ENCODE peak calls at places on chromosomes 11 and 22, in eight cellular contexts. One of them, this sample, is unnamed.

GRCh38 chr11:29656557-29656956 is 360.3 kb downstream of the KCNA4 start:
- DNase-seq in mammary epithelial cell: no peak
- DNase-seq in HCT116: no peak
- DNase-seq in fibroblast of the aortic adventitia: no peak
- DNase-seq in dorsolateral prefrontal cortex: no peak
- DNase-seq in CD8-positive, alpha-beta T cell: no peak
- DNase-seq in psoas muscle: no peak
- DNase-seq in CD4-positive, CD25-positive, alpha-beta regulatory T cell: no peak
- DNase-seq in this sample: no peak

GRCh38 chr11:35035894-35036408 is 103.0 kb upstream of the CD44 start:
- DNase-seq in mammary epithelial cell: peak; percentile 95
- DNase-seq in HCT116: no peak
- DNase-seq in fibroblast of the aortic adventitia: peak; percentile 99
- DNase-seq in dorsolateral prefrontal cortex: no peak
- DNase-seq in CD8-positive, alpha-beta T cell: no peak
- DNase-seq in psoas muscle: no peak
- DNase-seq in CD4-positive, CD25-positive, alpha-beta regulatory T cell: no peak
- DNase-seq in this sample: peak; percentile 63

GRCh38 chr22:29030618-29031235 is 30.9 kb downstream of the C22orf31 start:
- DNase-seq in mammary epithelial cell: peak; percentile 87
- DNase-seq in HCT116: peak; percentile 89
- DNase-seq in fibroblast of the aortic adventitia: peak; percentile 77
- DNase-seq in dorsolateral prefrontal cortex: no peak
- DNase-seq in CD8-positive, alpha-beta T cell: no peak
- DNase-seq in psoas muscle: peak; percentile 83
- DNase-seq in CD4-positive, CD25-positive, alpha-beta regulatory T cell: no peak
- DNase-seq in this sample: peak; percentile 62

GRCh38 chr11:78549624-78550409 is 24.8 kb downstream of the NARS2 start:
- DNase-seq in mammary epithelial cell: no peak
- DNase-seq in HCT116: no peak
- DNase-seq in fibroblast of the aortic adventitia: no peak
- DNase-seq in dorsolateral prefrontal cortex: no peak
- DNase-seq in CD8-positive, alpha-beta T cell: no peak
- DNase-seq in psoas muscle: no peak
- DNase-seq in CD4-positive, CD25-positive, alpha-beta regulatory T cell: no peak
- DNase-seq in this sample: no peak

GRCh38 chr11:101718406-101718805 is 134.6 kb upstream of the TRPC6 start:
- DNase-seq in mammary epithelial cell: peak; percentile 59
- DNase-seq in HCT116: no peak
- DNase-seq in fibroblast of the aortic adventitia: no peak
- DNase-seq in dorsolateral prefrontal cortex: no peak
- DNase-seq in CD8-positive, alpha-beta T cell: no peak
- DNase-seq in psoas muscle: no peak
- DNase-seq in CD4-positive, CD25-positive, alpha-beta regulatory T cell: no peak
- DNase-seq in this sample: no peak

GRCh38 chr22:37747090-37747714 is 50.4 kb downstream of the TRIOBP start:
- DNase-seq in mammary epithelial cell: peak; percentile 56
- DNase-seq in HCT116: no peak
- DNase-seq in fibroblast of the aortic adventitia: peak; percentile 48
- DNase-seq in dorsolateral prefrontal cortex: no peak
- DNase-seq in CD8-positive, alpha-beta T cell: no peak
- DNase-seq in psoas muscle: no peak
- DNase-seq in CD4-positive, CD25-positive, alpha-beta regulatory T cell: peak; percentile 19
- DNase-seq in this sample: no peak

GRCh38 chr11:6440906-6441358 is at the start of gene HPX:
- DNase-seq in mammary epithelial cell: no peak
- DNase-seq in HCT116: no peak
- DNase-seq in fibroblast of the aortic adventitia: no peak
- DNase-seq in dorsolateral prefrontal cortex: no peak
- DNase-seq in CD8-positive, alpha-beta T cell: no peak
- DNase-seq in psoas muscle: no peak
- DNase-seq in CD4-positive, CD25-positive, alpha-beta regulatory T cell: no peak
- DNase-seq in this sample: no peak

GRCh38 chr11:2077061-2077802 is 62.0 kb downstream of the IGF2 start:
- DNase-seq in mammary epithelial cell: peak; percentile 94
- DNase-seq in HCT116: no peak
- DNase-seq in fibroblast of the aortic adventitia: peak; percentile 22
- DNase-seq in dorsolateral prefrontal cortex: no peak
- DNase-seq in CD8-positive, alpha-beta T cell: no peak
- DNase-seq in psoas muscle: no peak
- DNase-seq in CD4-positive, CD25-positive, alpha-beta regulatory T cell: peak; percentile 40
- DNase-seq in this sample: no peak

GRCh38 chr11:20355221-20356219 is 8.0 kb upstream of the HTATIP2 start:
- DNase-seq in mammary epithelial cell: peak; percentile 42
- DNase-seq in HCT116: peak; percentile 54
- DNase-seq in fibroblast of the aortic adventitia: peak; percentile 62
- DNase-seq in dorsolateral prefrontal cortex: peak; percentile 55
- DNase-seq in CD8-positive, alpha-beta T cell: no peak
- DNase-seq in psoas muscle: no peak
- DNase-seq in CD4-positive, CD25-positive, alpha-beta regulatory T cell: peak; percentile 67
- DNase-seq in this sample: no peak

GRCh38 chr11:10693509-10694071 is at the start of gene IRAG1:
- DNase-seq in mammary epithelial cell: no peak
- DNase-seq in HCT116: no peak
- DNase-seq in fibroblast of the aortic adventitia: peak; percentile 70
- DNase-seq in dorsolateral prefrontal cortex: no peak
- DNase-seq in CD8-positive, alpha-beta T cell: no peak
- DNase-seq in psoas muscle: peak; percentile 69
- DNase-seq in CD4-positive, CD25-positive, alpha-beta regulatory T cell: no peak
- DNase-seq in this sample: no peak

GRCh38 chr11:33557201-33557600 is 143.4 kb downstream of the C11orf91 start:
- DNase-seq in mammary epithelial cell: peak; percentile 92
- DNase-seq in HCT116: no peak
- DNase-seq in fibroblast of the aortic adventitia: peak; percentile 79
- DNase-seq in dorsolateral prefrontal cortex: no peak
- DNase-seq in CD8-positive, alpha-beta T cell: no peak
- DNase-seq in psoas muscle: no peak
- DNase-seq in CD4-positive, CD25-positive, alpha-beta regulatory T cell: no peak
- DNase-seq in this sample: no peak

GRCh38 chr22:46766611-46767010 is 4.2 kb downstream of the TBC1D22A start:
- DNase-seq in mammary epithelial cell: no peak
- DNase-seq in HCT116: no peak
- DNase-seq in fibroblast of the aortic adventitia: no peak
- DNase-seq in dorsolateral prefrontal cortex: no peak
- DNase-seq in CD8-positive, alpha-beta T cell: no peak
- DNase-seq in psoas muscle: no peak
- DNase-seq in CD4-positive, CD25-positive, alpha-beta regulatory T cell: no peak
- DNase-seq in this sample: no peak

GRCh38 chr11:76825726-76826396 is 34.9 kb upstream of the ACER3 start:
- DNase-seq in mammary epithelial cell: no peak
- DNase-seq in HCT116: no peak
- DNase-seq in fibroblast of the aortic adventitia: no peak
- DNase-seq in dorsolateral prefrontal cortex: no peak
- DNase-seq in CD8-positive, alpha-beta T cell: no peak
- DNase-seq in psoas muscle: no peak
- DNase-seq in CD4-positive, CD25-positive, alpha-beta regulatory T cell: peak; percentile 34
- DNase-seq in this sample: no peak

GRCh38 chr22:27431896-27432295 is 369.7 kb downstream of the MN1 start:
- DNase-seq in mammary epithelial cell: peak; percentile 22
- DNase-seq in HCT116: no peak
- DNase-seq in fibroblast of the aortic adventitia: peak; percentile 13
- DNase-seq in dorsolateral prefrontal cortex: no peak
- DNase-seq in CD8-positive, alpha-beta T cell: no peak
- DNase-seq in psoas muscle: no peak
- DNase-seq in CD4-positive, CD25-positive, alpha-beta regulatory T cell: no peak
- DNase-seq in this sample: no peak

GRCh38 chr11:88482871-88483301 is 145.3 kb upstream of the CTSC start:
- DNase-seq in mammary epithelial cell: peak; percentile 42
- DNase-seq in HCT116: no peak
- DNase-seq in fibroblast of the aortic adventitia: peak; percentile 17
- DNase-seq in dorsolateral prefrontal cortex: no peak
- DNase-seq in CD8-positive, alpha-beta T cell: no peak
- DNase-seq in psoas muscle: no peak
- DNase-seq in CD4-positive, CD25-positive, alpha-beta regulatory T cell: no peak
- DNase-seq in this sample: no peak

GRCh38 chr22:50599816-50600454 is 658 bp upstream of the MAPK8IP2 start:
- DNase-seq in mammary epithelial cell: peak; percentile 8
- DNase-seq in HCT116: no peak
- DNase-seq in fibroblast of the aortic adventitia: peak; percentile 18
- DNase-seq in dorsolateral prefrontal cortex: no peak
- DNase-seq in CD8-positive, alpha-beta T cell: peak; percentile 76
- DNase-seq in psoas muscle: no peak
- DNase-seq in CD4-positive, CD25-positive, alpha-beta regulatory T cell: peak; percentile 23
- DNase-seq in this sample: no peak

GRCh38 chr11:125624756-125625213 is at the start of gene CHEK1:
- DNase-seq in mammary epithelial cell: no peak
- DNase-seq in HCT116: no peak
- DNase-seq in fibroblast of the aortic adventitia: no peak
- DNase-seq in dorsolateral prefrontal cortex: peak; percentile 27
- DNase-seq in CD8-positive, alpha-beta T cell: no peak
- DNase-seq in psoas muscle: peak; percentile 47
- DNase-seq in CD4-positive, CD25-positive, alpha-beta regulatory T cell: no peak
- DNase-seq in this sample: no peak

GRCh38 chr11:9001736-9002135 is 2.1 kb downstream of the NRIP3 start:
- DNase-seq in mammary epithelial cell: peak; percentile 87
- DNase-seq in HCT116: peak; percentile 15
- DNase-seq in fibroblast of the aortic adventitia: peak; percentile 71
- DNase-seq in dorsolateral prefrontal cortex: no peak
- DNase-seq in CD8-positive, alpha-beta T cell: no peak
- DNase-seq in psoas muscle: no peak
- DNase-seq in CD4-positive, CD25-positive, alpha-beta regulatory T cell: peak; percentile 48
- DNase-seq in this sample: no peak

GRCh38 chr11:73159981-73160777 is 18.1 kb upstream of the FCHSD2 start:
- DNase-seq in mammary epithelial cell: no peak
- DNase-seq in HCT116: no peak
- DNase-seq in fibroblast of the aortic adventitia: no peak
- DNase-seq in dorsolateral prefrontal cortex: no peak
- DNase-seq in CD8-positive, alpha-beta T cell: no peak
- DNase-seq in psoas muscle: no peak
- DNase-seq in CD4-positive, CD25-positive, alpha-beta regulatory T cell: no peak
- DNase-seq in this sample: no peak

GRCh38 chr11:62716816-62717215 is 9.3 kb downstream of the GNG3 start:
- DNase-seq in mammary epithelial cell: no peak
- DNase-seq in HCT116: no peak
- DNase-seq in fibroblast of the aortic adventitia: no peak
- DNase-seq in dorsolateral prefrontal cortex: peak; percentile 24
- DNase-seq in CD8-positive, alpha-beta T cell: no peak
- DNase-seq in psoas muscle: no peak
- DNase-seq in CD4-positive, CD25-positive, alpha-beta regulatory T cell: no peak
- DNase-seq in this sample: no peak

GRCh38 chr22:25402501-25403283 is 161.8 kb upstream of the GRK3 start:
- DNase-seq in mammary epithelial cell: peak; percentile 34
- DNase-seq in HCT116: no peak
- DNase-seq in fibroblast of the aortic adventitia: peak; percentile 44
- DNase-seq in dorsolateral prefrontal cortex: no peak
- DNase-seq in CD8-positive, alpha-beta T cell: no peak
- DNase-seq in psoas muscle: no peak
- DNase-seq in CD4-positive, CD25-positive, alpha-beta regulatory T cell: no peak
- DNase-seq in this sample: no peak

GRCh38 chr11:80024119-80024518 is 583.3 kb upstream of the TENM4 start:
- DNase-seq in mammary epithelial cell: no peak
- DNase-seq in HCT116: no peak
- DNase-seq in fibroblast of the aortic adventitia: no peak
- DNase-seq in dorsolateral prefrontal cortex: no peak
- DNase-seq in CD8-positive, alpha-beta T cell: no peak
- DNase-seq in psoas muscle: no peak
- DNase-seq in CD4-positive, CD25-positive, alpha-beta regulatory T cell: no peak
- DNase-seq in this sample: no peak

GRCh38 chr11:134527382-134528243 is 115.6 kb upstream of the B3GAT1 start:
- DNase-seq in mammary epithelial cell: no peak
- DNase-seq in HCT116: no peak
- DNase-seq in fibroblast of the aortic adventitia: no peak
- DNase-seq in dorsolateral prefrontal cortex: peak; percentile 21
- DNase-seq in CD8-positive, alpha-beta T cell: peak; percentile 34
- DNase-seq in psoas muscle: no peak
- DNase-seq in CD4-positive, CD25-positive, alpha-beta regulatory T cell: no peak
- DNase-seq in this sample: no peak

GRCh38 chr11:19832166-19832750 is 119.6 kb downstream of the NAV2 start:
- DNase-seq in mammary epithelial cell: no peak
- DNase-seq in HCT116: no peak
- DNase-seq in fibroblast of the aortic adventitia: no peak
- DNase-seq in dorsolateral prefrontal cortex: peak; percentile 38
- DNase-seq in CD8-positive, alpha-beta T cell: no peak
- DNase-seq in psoas muscle: no peak
- DNase-seq in CD4-positive, CD25-positive, alpha-beta regulatory T cell: no peak
- DNase-seq in this sample: no peak

GRCh38 chr11:48063424-48063978 is 83.1 kb downstream of the PTPRJ start:
- DNase-seq in mammary epithelial cell: peak; percentile 29
- DNase-seq in HCT116: peak; percentile 13
- DNase-seq in fibroblast of the aortic adventitia: peak; percentile 99
- DNase-seq in dorsolateral prefrontal cortex: no peak
- DNase-seq in CD8-positive, alpha-beta T cell: no peak
- DNase-seq in psoas muscle: no peak
- DNase-seq in CD4-positive, CD25-positive, alpha-beta regulatory T cell: no peak
- DNase-seq in this sample: peak; percentile 78

GRCh38 chr11:14418801-14419417 is 59.9 kb upstream of the RRAS2 start:
- DNase-seq in mammary epithelial cell: no peak
- DNase-seq in HCT116: peak; percentile 48
- DNase-seq in fibroblast of the aortic adventitia: no peak
- DNase-seq in dorsolateral prefrontal cortex: no peak
- DNase-seq in CD8-positive, alpha-beta T cell: no peak
- DNase-seq in psoas muscle: no peak
- DNase-seq in CD4-positive, CD25-positive, alpha-beta regulatory T cell: no peak
- DNase-seq in this sample: no peak

GRCh38 chr11:11992257-11992690 is 16.2 kb downstream of the DKK3 start:
- DNase-seq in mammary epithelial cell: peak; percentile 62
- DNase-seq in HCT116: no peak
- DNase-seq in fibroblast of the aortic adventitia: no peak
- DNase-seq in dorsolateral prefrontal cortex: no peak
- DNase-seq in CD8-positive, alpha-beta T cell: no peak
- DNase-seq in psoas muscle: no peak
- DNase-seq in CD4-positive, CD25-positive, alpha-beta regulatory T cell: no peak
- DNase-seq in this sample: no peak

GRCh38 chr22:33906475-33906874 is 13.8 kb downstream of the LARGE1 start:
- DNase-seq in mammary epithelial cell: no peak
- DNase-seq in HCT116: no peak
- DNase-seq in fibroblast of the aortic adventitia: no peak
- DNase-seq in dorsolateral prefrontal cortex: no peak
- DNase-seq in CD8-positive, alpha-beta T cell: no peak
- DNase-seq in psoas muscle: no peak
- DNase-seq in CD4-positive, CD25-positive, alpha-beta regulatory T cell: no peak
- DNase-seq in this sample: no peak
- H3K4me3 ChIP-seq in mammary epithelial cell: no peak overlapping the region
- H3K4me3 ChIP-seq in HCT116: no peak overlapping the region
- H3K4me3 ChIP-seq in fibroblast of the aortic adventitia: no peak overlapping the region
- H3K4me3 ChIP-seq in dorsolateral prefrontal cortex: no peak overlapping the region
- H3K4me3 ChIP-seq in CD8-positive, alpha-beta T cell: no peak overlapping the region
- H3K4me3 ChIP-seq in psoas muscle: no peak overlapping the region
- H3K4me3 ChIP-seq in CD4-positive, CD25-positive, alpha-beta regulatory T cell: no peak overlapping the region
- H3K4me3 ChIP-seq in this sample: no peak overlapping the region

GRCh38 chr22:40289991-40290459 is 56.3 kb upstream of the ADSL start:
- DNase-seq in mammary epithelial cell: peak; percentile 29
- DNase-seq in HCT116: no peak
- DNase-seq in fibroblast of the aortic adventitia: no peak
- DNase-seq in dorsolateral prefrontal cortex: no peak
- DNase-seq in CD8-positive, alpha-beta T cell: peak; percentile 82
- DNase-seq in psoas muscle: no peak
- DNase-seq in CD4-positive, CD25-positive, alpha-beta regulatory T cell: peak; percentile 87
- DNase-seq in this sample: no peak
- H3K4me3 ChIP-seq in mammary epithelial cell: no peak overlapping the region
- H3K4me3 ChIP-seq in HCT116: no peak overlapping the region
- H3K4me3 ChIP-seq in fibroblast of the aortic adventitia: no peak overlapping the region
- H3K4me3 ChIP-seq in dorsolateral prefrontal cortex: no peak overlapping the region
- H3K4me3 ChIP-seq in CD8-positive, alpha-beta T cell: no peak overlapping the region
- H3K4me3 ChIP-seq in psoas muscle: no peak overlapping the region
- H3K4me3 ChIP-seq in CD4-positive, CD25-positive, alpha-beta regulatory T cell: peak overlapping the region; percentile 64
- H3K4me3 ChIP-seq in this sample: no peak overlapping the region

GRCh38 chr11:69966910-69967309 is 111.2 kb upstream of the ANO1 start:
- DNase-seq in mammary epithelial cell: no peak
- DNase-seq in HCT116: no peak
- DNase-seq in fibroblast of the aortic adventitia: no peak
- DNase-seq in dorsolateral prefrontal cortex: no peak
- DNase-seq in CD8-positive, alpha-beta T cell: no peak
- DNase-seq in psoas muscle: no peak
- DNase-seq in CD4-positive, CD25-positive, alpha-beta regulatory T cell: no peak
- DNase-seq in this sample: no peak
- H3K4me3 ChIP-seq in mammary epithelial cell: no peak overlapping the region
- H3K4me3 ChIP-seq in HCT116: no peak overlapping the region
- H3K4me3 ChIP-seq in fibroblast of the aortic adventitia: no peak overlapping the region
- H3K4me3 ChIP-seq in dorsolateral prefrontal cortex: no peak overlapping the region
- H3K4me3 ChIP-seq in CD8-positive, alpha-beta T cell: no peak overlapping the region
- H3K4me3 ChIP-seq in psoas muscle: no peak overlapping the region
- H3K4me3 ChIP-seq in CD4-positive, CD25-positive, alpha-beta regulatory T cell: no peak overlapping the region
- H3K4me3 ChIP-seq in this sample: no peak overlapping the region

GRCh38 chr22:42608481-42609361 is 6.0 kb downstream of the POLDIP3 start:
- DNase-seq in mammary epithelial cell: peak; percentile 89
- DNase-seq in HCT116: no peak
- DNase-seq in fibroblast of the aortic adventitia: peak; percentile 53
- DNase-seq in dorsolateral prefrontal cortex: peak; percentile 62
- DNase-seq in CD8-positive, alpha-beta T cell: no peak
- DNase-seq in psoas muscle: no peak
- DNase-seq in CD4-positive, CD25-positive, alpha-beta regulatory T cell: no peak
- DNase-seq in this sample: no peak
- H3K4me3 ChIP-seq in mammary epithelial cell: peak overlapping the region; percentile 15
- H3K4me3 ChIP-seq in HCT116: no peak overlapping the region
- H3K4me3 ChIP-seq in fibroblast of the aortic adventitia: no peak overlapping the region
- H3K4me3 ChIP-seq in dorsolateral prefrontal cortex: peak overlapping the region; percentile 29
- H3K4me3 ChIP-seq in CD8-positive, alpha-beta T cell: no peak overlapping the region
- H3K4me3 ChIP-seq in psoas muscle: no peak overlapping the region
- H3K4me3 ChIP-seq in CD4-positive, CD25-positive, alpha-beta regulatory T cell: no peak overlapping the region
- H3K4me3 ChIP-seq in this sample: no peak overlapping the region

This sample was measured in HFF-Myc.